ENCODE peak calls at places on chromosomes 12 and 14, in seven cellular contexts. S is retina; U is activated naive CD8-positive, alpha-beta T cell treated with anti-CD3 and anti-CD28 coated beads for 36 hours; N is tibial artery; Y is cardiac fibroblast; T is CD8-positive, alpha-beta T cell; O is T-helper 9 cell. X is an unnamed sample.
A peak's percentile ranks its signal among the peaks of the same experiment; 100 is the strongest.

GRCh38 chr12:106978035-106978800 is 8.7 kb downstream of the MTERF2 start:
- DNase-seq in S (no peak), U (no peak), N (no peak), Y (peak; percentile 43), T (no peak), O (no peak), X (no peak)

GRCh38 chr12:9050521-9051155 is 61.3 kb downstream of the KLRG1 start:
- DNase-seq in S (no peak), U (no peak), N (no peak), Y (no peak), T (no peak), O (no peak), X (no peak)

GRCh38 chr12:65878540-65878939 is 54.3 kb downstream of the HMGA2 start:
- DNase-seq in S (no peak), U (no peak), N (no peak), Y (no peak), T (no peak), O (no peak), X (no peak)

GRCh38 chr12:15670756-15671155 is 118.4 kb downstream of the EPS8 start:
- DNase-seq in S (no peak), U (no peak), N (no peak), Y (no peak), T (no peak), O (no peak), X (no peak)

GRCh38 chr14:97866186-97866585 is 1069.0 kb downstream of the VRK1 start:
- DNase-seq in S (no peak), U (no peak), N (no peak), Y (no peak), T (no peak), O (no peak), X (no peak)

GRCh38 chr12:65510584-65511050 is 232.1 kb downstream of the MSRB3 start:
- DNase-seq in S (peak; percentile 81), U (no peak), N (no peak), Y (no peak), T (no peak), O (no peak), X (no peak)

GRCh38 chr12:89733579-89734201 is 25.1 kb upstream of the ATP2B1 start:
- DNase-seq in S (no peak), U (no peak), N (no peak), Y (peak; percentile 95), T (no peak), O (no peak), X (peak; percentile 96)

GRCh38 chr14:22837059-22837749 is 819 bp downstream of the MMP14 start:
- DNase-seq in S (peak; percentile 84), U (peak; percentile 18), N (peak; percentile 88), Y (peak; percentile 64), T (peak; percentile 55), O (no peak), X (peak; percentile 36)

GRCh38 chr12:95116773-95117172 is 43.4 kb upstream of the NR2C1 start:
- DNase-seq in S (peak; percentile 10), U (no peak), N (no peak), Y (no peak), T (no peak), O (no peak), X (peak; percentile 98)

GRCh38 chr12:124520258-124520657 is 47.2 kb downstream of the NCOR2 start:
- DNase-seq in S (no peak), U (no peak), N (peak; percentile 90), Y (peak; percentile 84), T (no peak), O (no peak), X (peak; percentile 87)